ENCODE peak calls at places on chromosomes 3 and 15, in eight cellular contexts. One of them, this sample, is unnamed.

GRCh38 chr3:140898340-140899180 is 43.1 kb upstream of the SLC25A36 start:
- DNase-seq in K562: peak; percentile 39
- DNase-seq in transverse colon: no peak
- DNase-seq in GM12878: peak; percentile 7
- DNase-seq in stomach: no peak
- DNase-seq in suprapubic skin: no peak
- DNase-seq in HepG2: peak; percentile 58
- DNase-seq in sigmoid colon: no peak
- DNase-seq in this sample: no peak

GRCh38 chr3:156655819-156656566 is 18.4 kb upstream of the TIPARP start:
- DNase-seq in K562: no peak
- DNase-seq in sigmoid colon: no peak
- DNase-seq in HepG2: no peak
- DNase-seq in suprapubic skin: no peak
- DNase-seq in stomach: no peak
- DNase-seq in transverse colon: no peak
- DNase-seq in GM12878: no peak
- DNase-seq in this sample: no peak

GRCh38 chr15:60095711-60096110 is 91.6 kb downstream of the FOXB1 start:
- DNase-seq in GM12878: no peak
- DNase-seq in suprapubic skin: no peak
- DNase-seq in sigmoid colon: no peak
- DNase-seq in stomach: no peak
- DNase-seq in K562: no peak
- DNase-seq in HepG2: no peak
- DNase-seq in transverse colon: no peak
- DNase-seq in this sample: no peak

GRCh38 chr3:10277115-10277625 is 15.6 kb downstream of the GHRL start:
- DNase-seq in suprapubic skin: no peak
- DNase-seq in HepG2: no peak
- DNase-seq in K562: no peak
- DNase-seq in sigmoid colon: peak; percentile 11
- DNase-seq in GM12878: no peak
- DNase-seq in transverse colon: no peak
- DNase-seq in stomach: no peak
- DNase-seq in this sample: no peak

GRCh38 chr3:11717768-11718581 is 74.3 kb upstream of the VGLL4 start:
- DNase-seq in GM12878: no peak
- DNase-seq in stomach: no peak
- DNase-seq in transverse colon: no peak
- DNase-seq in suprapubic skin: no peak
- DNase-seq in sigmoid colon: no peak
- DNase-seq in K562: no peak
- DNase-seq in HepG2: peak; percentile 53
- DNase-seq in this sample: no peak

GRCh38 chr15:60745469-60745971 is 266.6 kb upstream of the ICE2 start:
- DNase-seq in transverse colon: peak; percentile 25
- DNase-seq in sigmoid colon: peak; percentile 93
- DNase-seq in suprapubic skin: no peak
- DNase-seq in K562: no peak
- DNase-seq in stomach: no peak
- DNase-seq in HepG2: no peak
- DNase-seq in GM12878: no peak
- DNase-seq in this sample: no peak

GRCh38 chr15:77874071-77874470 is 203.4 kb downstream of the TBC1D2B start:
- DNase-seq in transverse colon: no peak
- DNase-seq in HepG2: no peak
- DNase-seq in GM12878: no peak
- DNase-seq in sigmoid colon: no peak
- DNase-seq in K562: no peak
- DNase-seq in stomach: no peak
- DNase-seq in suprapubic skin: no peak
- DNase-seq in this sample: no peak

GRCh38 chr3:183443395-183444132 is 15.1 kb upstream of the MCF2L2 start:
- DNase-seq in sigmoid colon: no peak
- DNase-seq in GM12878: no peak
- DNase-seq in suprapubic skin: no peak
- DNase-seq in stomach: no peak
- DNase-seq in K562: no peak
- DNase-seq in HepG2: peak; percentile 9
- DNase-seq in transverse colon: no peak
- DNase-seq in this sample: no peak

GRCh38 chr3:186162221-186162620 is 53.3 kb upstream of the ETV5 start:
- DNase-seq in transverse colon: no peak
- DNase-seq in sigmoid colon: no peak
- DNase-seq in stomach: no peak
- DNase-seq in GM12878: no peak
- DNase-seq in suprapubic skin: peak; percentile 43
- DNase-seq in HepG2: no peak
- DNase-seq in K562: no peak
- DNase-seq in this sample: no peak

GRCh38 chr3:181230258-181230657 is 240.7 kb upstream of the DNAJC19 start:
- DNase-seq in sigmoid colon: no peak
- DNase-seq in HepG2: no peak
- DNase-seq in transverse colon: no peak
- DNase-seq in stomach: no peak
- DNase-seq in GM12878: no peak
- DNase-seq in suprapubic skin: no peak
- DNase-seq in K562: no peak
- DNase-seq in this sample: no peak

GRCh38 chr15:39358441-39359041 is 222.3 kb upstream of the THBS1 start:
- DNase-seq in HepG2: peak; percentile 18
- DNase-seq in stomach: peak; percentile 45
- DNase-seq in K562: peak; percentile 13
- DNase-seq in suprapubic skin: no peak
- DNase-seq in transverse colon: peak; percentile 12
- DNase-seq in sigmoid colon: peak; percentile 77
- DNase-seq in GM12878: no peak
- DNase-seq in this sample: no peak

GRCh38 chr3:149970716-149971402 is at the start of gene PFN2:
- DNase-seq in K562: peak; percentile 75
- DNase-seq in suprapubic skin: no peak
- DNase-seq in sigmoid colon: peak; percentile 84
- DNase-seq in GM12878: no peak
- DNase-seq in HepG2: peak; percentile 47
- DNase-seq in stomach: peak; percentile 64
- DNase-seq in transverse colon: peak; percentile 70
- DNase-seq in this sample: peak; percentile 48

GRCh38 chr3:71172951-71173350 is 410.6 kb downstream of the FOXP1 start:
- DNase-seq in GM12878: no peak
- DNase-seq in sigmoid colon: no peak
- DNase-seq in suprapubic skin: no peak
- DNase-seq in HepG2: peak; percentile 58
- DNase-seq in transverse colon: no peak
- DNase-seq in stomach: no peak
- DNase-seq in K562: no peak
- DNase-seq in this sample: no peak
- H3K27ac ChIP-seq in GM12878: no peak overlapping the region
- H3K27ac ChIP-seq in sigmoid colon: no peak overlapping the region
- H3K27ac ChIP-seq in suprapubic skin: no peak overlapping the region
- H3K27ac ChIP-seq in HepG2: peak overlapping the region; percentile 11
- H3K27ac ChIP-seq in transverse colon: no peak overlapping the region
- H3K27ac ChIP-seq in stomach: peak overlapping the region; percentile 3
- H3K27ac ChIP-seq in K562: no peak overlapping the region
- H3K27ac ChIP-seq in this sample: no peak overlapping the region

GRCh38 chr3:111915905-111916304 is 56.8 kb downstream of the PHLDB2 start:
- DNase-seq in transverse colon: no peak
- DNase-seq in suprapubic skin: no peak
- DNase-seq in stomach: no peak
- DNase-seq in sigmoid colon: no peak
- DNase-seq in GM12878: no peak
- DNase-seq in K562: no peak
- DNase-seq in HepG2: no peak
- DNase-seq in this sample: no peak
- TF ChIP-seq EP300 in transverse colon: no peak
- TF ChIP-seq EP300 in suprapubic skin: no peak
- TF ChIP-seq EP300 in stomach: no peak
- TF ChIP-seq EP300 in sigmoid colon: no peak
- TF ChIP-seq EP300 in GM12878: no peak
- TF ChIP-seq EP300 in K562: no peak
- TF ChIP-seq EP300 in HepG2: no peak
- TF ChIP-seq EP300 in this sample: no peak

DNA sequence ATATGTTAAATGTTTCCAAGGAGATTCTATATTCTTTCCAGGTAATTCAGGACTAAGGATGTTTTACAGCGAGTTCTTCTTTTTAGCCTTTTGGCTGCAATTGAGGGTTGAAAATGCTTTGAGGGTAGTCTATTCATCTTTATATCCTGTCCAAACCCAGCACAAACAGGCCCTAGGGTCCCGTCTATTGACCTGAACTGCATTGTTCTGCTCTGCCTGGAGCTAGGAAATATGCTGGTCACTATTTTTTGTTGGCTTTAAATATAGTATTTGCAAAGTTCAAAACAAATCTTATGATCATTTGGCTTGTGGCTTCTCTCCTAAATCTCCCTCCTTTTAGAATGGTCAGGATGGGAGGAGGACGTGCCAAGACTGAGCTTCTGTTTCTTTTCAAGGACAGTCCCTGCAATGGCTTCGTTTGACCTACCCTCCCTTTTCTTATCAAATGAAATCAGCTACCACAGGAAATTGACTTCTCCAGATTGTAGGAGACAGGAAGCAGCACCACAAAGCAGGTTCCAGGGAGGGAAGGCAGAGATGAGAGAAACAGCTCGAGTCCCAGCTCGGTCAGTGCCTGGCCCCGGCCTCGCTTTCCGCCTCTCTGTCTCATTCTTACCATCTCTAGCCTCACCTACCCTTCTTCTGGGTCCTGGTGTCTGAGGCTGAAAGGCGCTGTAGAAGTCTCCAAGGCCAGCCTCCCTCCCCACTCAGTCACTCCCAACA is 27.6 kb upstream of the NRROS start:
- DNase-seq in sigmoid colon: no peak
- DNase-seq in GM12878: no peak
- DNase-seq in suprapubic skin: no peak
- DNase-seq in HepG2: no peak
- DNase-seq in stomach: no peak
- DNase-seq in transverse colon: no peak
- DNase-seq in K562: peak; percentile 55
- DNase-seq in this sample: no peak
- TF ChIP-seq POLR2AphosphoS5 in sigmoid colon: no peak
- TF ChIP-seq POLR2AphosphoS5 in GM12878: no peak
- TF ChIP-seq POLR2AphosphoS5 in suprapubic skin: no peak
- TF ChIP-seq POLR2AphosphoS5 in HepG2: no peak
- TF ChIP-seq POLR2AphosphoS5 in stomach: no peak
- TF ChIP-seq POLR2AphosphoS5 in transverse colon: no peak
- TF ChIP-seq POLR2AphosphoS5 in K562: no peak
- TF ChIP-seq POLR2AphosphoS5 in this sample: no peak

DNA sequence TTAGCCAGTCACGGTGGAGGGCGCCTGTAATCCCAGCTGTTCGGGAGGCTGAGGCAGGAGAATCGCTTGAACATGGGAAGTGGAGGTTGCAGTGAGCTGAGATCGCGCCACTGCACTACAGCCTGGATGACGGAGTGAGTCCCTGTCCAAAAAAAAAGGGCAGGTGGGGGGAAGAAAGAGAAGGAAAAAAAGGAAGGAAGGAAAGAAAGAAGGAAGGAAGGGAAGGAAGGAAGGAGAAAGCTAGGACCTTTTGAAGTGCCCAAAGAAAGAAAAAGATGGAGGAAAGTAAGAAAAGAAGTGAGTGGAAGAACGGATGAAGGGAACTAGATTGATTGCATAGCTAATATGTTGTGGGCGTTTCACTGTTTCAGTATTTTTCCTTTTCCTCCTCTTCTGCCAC is 41.9 kb downstream of the BHLHE40 start:
- DNase-seq in suprapubic skin: no peak
- DNase-seq in transverse colon: no peak
- DNase-seq in sigmoid colon: no peak
- DNase-seq in HepG2: no peak
- DNase-seq in stomach: no peak
- DNase-seq in K562: no peak
- DNase-seq in GM12878: no peak
- DNase-seq in this sample: no peak
- H3K27ac ChIP-seq in suprapubic skin: peak overlapping the region; percentile 1
- H3K27ac ChIP-seq in transverse colon: no peak overlapping the region
- H3K27ac ChIP-seq in sigmoid colon: no peak overlapping the region
- H3K27ac ChIP-seq in HepG2: no peak overlapping the region
- H3K27ac ChIP-seq in stomach: no peak overlapping the region
- H3K27ac ChIP-seq in K562: peak overlapping the region; percentile 82
- H3K27ac ChIP-seq in GM12878: no peak overlapping the region
- H3K27ac ChIP-seq in this sample: no peak overlapping the region

This sample was measured in upper lobe of left lung.